ENCODE peak calls at places on chromosomes 4 and X, in ten cellular contexts. K is AG04450, M is left ventricle myocardium inferior, E is NB4, Q is cardiac muscle cell, J is breast epithelium, V is neural progenitor cell, X is bronchial epithelial cell, Y is kidney, I is foreskin fibroblast. N is an unnamed sample.

GRCh38 chr4:77881460-77882295 is 19.0 kb downstream of the MRPL1 start:
- DNase-seq in K (peak), M (no peak), E (no peak), Q (peak), J (no peak), V (no peak), X (peak), Y (no peak), I (peak), N (no peak)

GRCh38 chrX:9207142-9207541 is 173.2 kb upstream of the FAM9B start:
- DNase-seq in K (no peak), M (no peak), E (no peak), Q (peak), J (no peak), V (no peak), X (no peak), Y (peak), I (peak), N (no peak)

GRCh38 chr4:77052352-77052751 is 23.4 kb downstream of the CCNI start:
- DNase-seq in K (no peak), M (no peak), E (peak), Q (peak), J (no peak), V (peak), X (peak), Y (no peak), I (peak), N (no peak)

GRCh38 chr4:80240976-80241375 is 25.5 kb upstream of the FGF5 start:
- DNase-seq in K (no peak), M (no peak), E (no peak), Q (no peak), J (no peak), V (no peak), X (no peak), Y (no peak), I (peak), N (no peak)

GRCh38 chrX:109681475-109682081 is 51.5 kb downstream of the ACSL4 start:
- DNase-seq in K (no peak), M (no peak), E (no peak), Q (no peak), J (no peak), V (no peak), X (no peak), Y (no peak), I (no peak), N (no peak)

GRCh38 chrX:154542723-154543424 is 3.8 kb downstream of the G6PD start:
- DNase-seq in K (no peak), M (no peak), E (peak), Q (peak), J (no peak), V (no peak), X (no peak), Y (no peak), I (no peak), N (no peak)

GRCh38 chrX:109440475-109440874 is 41.4 kb downstream of the GUCY2F start:
- DNase-seq in K (no peak), M (no peak), E (peak), Q (peak), J (no peak), V (no peak), X (no peak), Y (no peak), I (no peak), N (no peak)

GRCh38 chrX:95056901-95057300 is 1382.9 kb downstream of the FAM133A start:
- DNase-seq in K (no peak), M (no peak), E (no peak), Q (peak), J (no peak), V (peak), X (no peak), Y (no peak), I (peak), N (peak)

GRCh38 chrX:80223922-80224579 is 196.2 kb upstream of the TENT5D start:
- DNase-seq in K (no peak), M (no peak), E (peak), Q (peak), J (no peak), V (peak), X (no peak), Y (no peak), I (no peak), N (no peak)

GRCh38 chrX:119482497-119483480 is 14.5 kb downstream of the SLC25A5 start:
- DNase-seq in K (no peak), M (peak), E (peak), Q (peak), J (peak), V (peak), X (peak), Y (peak), I (peak), N (no peak)

GRCh38 chr4:176534566-176534965 is 214.8 kb downstream of the SPCS3 start:
- DNase-seq in K (peak), M (no peak), E (peak), Q (peak), J (no peak), V (no peak), X (peak), Y (no peak), I (peak), N (no peak)

GRCh38 chr4:185847352-185848078 is 35.5 kb upstream of the SORBS2 start:
- DNase-seq in K (no peak), M (peak), E (no peak), Q (peak), J (no peak), V (no peak), X (peak), Y (no peak), I (peak), N (peak)

GRCh38 chrX:110983024-110983423 is 113.0 kb upstream of the PAK3 start:
- DNase-seq in K (no peak), M (no peak), E (no peak), Q (no peak), J (no peak), V (no peak), X (no peak), Y (no peak), I (no peak), N (no peak)

GRCh38 chr4:39320381-39321115 is 45.6 kb downstream of the RFC1 start:
- DNase-seq in K (no peak), M (no peak), E (no peak), Q (peak), J (no peak), V (no peak), X (peak), Y (no peak), I (peak), N (no peak)

GRCh38 chrX:104318330-104319009 is 63.7 kb upstream of the ESX1 start:
- DNase-seq in K (no peak), M (no peak), E (no peak), Q (peak), J (no peak), V (peak), X (peak), Y (no peak), I (peak), N (peak)

GRCh38 chr4:40164459-40164858 is 32.4 kb upstream of the RHOH start:
- DNase-seq in K (no peak), M (no peak), E (no peak), Q (no peak), J (no peak), V (no peak), X (no peak), Y (no peak), I (peak), N (peak)

GRCh38 chrX:47514553-47515235 is 31.7 kb upstream of the ZNF41 start:
- DNase-seq in K (no peak), M (no peak), E (no peak), Q (peak), J (no peak), V (no peak), X (peak), Y (no peak), I (peak), N (no peak)

GRCh38 chr4:164937576-164938270 is 39.7 kb downstream of the TRIM61 start:
- DNase-seq in K (no peak), M (no peak), E (no peak), Q (peak), J (no peak), V (peak), X (peak), Y (no peak), I (peak), N (no peak)

DNA sequence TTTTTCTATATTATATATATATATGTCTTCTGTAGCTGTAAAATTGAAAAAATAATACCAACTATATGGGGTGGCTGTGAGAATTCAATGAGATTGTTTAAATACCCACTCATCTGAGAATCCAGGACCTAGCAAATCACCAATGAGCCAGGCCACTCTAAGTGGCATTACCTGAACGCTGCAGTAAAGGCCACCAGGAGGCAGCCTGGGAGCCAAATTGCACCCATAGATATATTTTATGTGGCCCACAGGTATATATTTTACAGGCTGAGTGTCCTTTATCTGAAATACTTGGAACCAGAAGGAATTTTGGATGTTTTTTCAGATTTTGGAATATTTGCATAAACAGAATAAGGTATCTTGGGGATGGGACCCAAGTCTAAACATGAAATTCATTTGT is 58.2 kb upstream of the C4orf50 start:
- DNase-seq in K (no peak), M (no peak), E (no peak), Q (no peak), J (no peak), V (no peak), X (no peak), Y (no peak), I (no peak), N (no peak)
- TF ChIP-seq CTCF in K (no peak), M (no peak), E (peak), Q (no peak), J (no peak), V (peak), X (no peak), Y (no peak), I (no peak), N (peak)

DNA sequence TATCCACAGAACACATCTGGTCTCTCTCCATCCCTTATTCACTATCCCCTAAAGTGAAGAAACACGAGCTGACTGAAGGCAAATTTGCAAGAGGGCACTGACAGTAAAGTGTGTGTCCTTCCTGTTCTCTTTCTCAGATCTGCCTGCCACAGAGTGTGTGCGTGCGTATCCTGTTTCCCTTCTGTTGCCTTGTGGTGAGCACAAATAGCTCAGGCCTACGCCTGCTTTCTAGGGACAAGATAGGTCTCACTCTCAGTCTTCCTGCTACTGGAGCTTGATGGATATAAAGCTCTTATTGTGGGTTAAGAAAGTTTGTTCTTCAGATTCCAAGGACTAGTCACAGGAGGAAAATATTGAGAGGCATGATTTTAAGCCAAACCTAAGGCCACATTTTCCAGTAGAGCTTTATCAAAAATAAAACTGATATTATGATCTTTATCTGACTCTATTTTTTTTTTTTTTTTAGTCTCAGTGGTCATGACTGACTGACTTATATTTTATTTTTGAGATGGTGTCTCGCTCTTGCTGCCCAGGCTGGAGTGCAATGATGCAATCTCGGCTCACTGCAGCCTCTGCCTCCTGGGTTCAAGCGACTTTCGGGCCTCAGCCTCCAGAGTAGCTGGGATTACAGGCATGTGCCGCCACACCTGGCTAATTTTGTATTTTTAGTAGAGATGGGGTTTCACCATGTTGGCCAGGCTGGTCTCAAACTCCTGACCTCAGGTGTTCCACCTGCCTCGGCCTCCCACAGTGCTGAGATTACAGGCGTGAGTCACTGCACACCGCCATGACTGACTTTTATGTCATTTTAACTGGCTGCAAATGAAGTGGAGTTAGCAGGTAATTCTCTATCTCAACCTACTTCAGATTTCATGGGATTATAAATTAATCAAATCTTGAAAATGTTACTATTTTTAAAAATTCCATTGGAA is 140.3 kb upstream of the SH3RF1 start:
- DNase-seq in K (peak), M (no peak), E (peak), Q (peak), J (no peak), V (peak), X (peak), Y (no peak), I (peak), N (no peak)
- H3K4me3 ChIP-seq in K (no peak), M (no peak), E (no peak), Q (no peak), J (no peak), V (no peak), X (no peak), Y (no peak), I (no peak), N (no peak)

GRCh38 chr4:120080533-120080932 is 13.9 kb upstream of the MAD2L1 start:
- DNase-seq in K (no peak), M (no peak), E (no peak), Q (no peak), J (no peak), V (no peak), X (peak), Y (no peak), I (no peak), N (no peak)
- TF ChIP-seq CTCF in K (no peak), M (no peak), E (no peak), Q (no peak), J (no peak), V (no peak), X (no peak), Y (no peak), I (no peak), N (no peak)

GRCh38 chr4:118684873-118685811 is at the start of gene METTL14:
- DNase-seq in K (peak), M (peak), E (peak), Q (peak), J (peak), V (peak), X (peak), Y (peak), I (peak), N (peak)

GRCh38 chr4:118680808-118681207 is 4.4 kb upstream of the METTL14 start:
- DNase-seq in K (no peak), M (no peak), E (peak), Q (no peak), J (no peak), V (no peak), X (no peak), Y (no peak), I (no peak), N (no peak)

GRCh38 chr4:118682928-118683327 is 2.3 kb upstream of the METTL14 start:
- DNase-seq in K (peak), M (no peak), E (peak), Q (peak), J (no peak), V (peak), X (peak), Y (no peak), I (peak), N (no peak)

GRCh38 chr4:118683513-118683912 is 1.7 kb upstream of the METTL14 start:
- DNase-seq in K (no peak), M (no peak), E (peak), Q (peak), J (no peak), V (no peak), X (peak), Y (no peak), I (peak), N (no peak)
- H3K4me3 ChIP-seq in K (no peak), M (no peak), E (no peak), Q (no peak), J (no peak), V (no peak), X (no peak), Y (no peak), I (no peak), N (no peak)

DNA sequence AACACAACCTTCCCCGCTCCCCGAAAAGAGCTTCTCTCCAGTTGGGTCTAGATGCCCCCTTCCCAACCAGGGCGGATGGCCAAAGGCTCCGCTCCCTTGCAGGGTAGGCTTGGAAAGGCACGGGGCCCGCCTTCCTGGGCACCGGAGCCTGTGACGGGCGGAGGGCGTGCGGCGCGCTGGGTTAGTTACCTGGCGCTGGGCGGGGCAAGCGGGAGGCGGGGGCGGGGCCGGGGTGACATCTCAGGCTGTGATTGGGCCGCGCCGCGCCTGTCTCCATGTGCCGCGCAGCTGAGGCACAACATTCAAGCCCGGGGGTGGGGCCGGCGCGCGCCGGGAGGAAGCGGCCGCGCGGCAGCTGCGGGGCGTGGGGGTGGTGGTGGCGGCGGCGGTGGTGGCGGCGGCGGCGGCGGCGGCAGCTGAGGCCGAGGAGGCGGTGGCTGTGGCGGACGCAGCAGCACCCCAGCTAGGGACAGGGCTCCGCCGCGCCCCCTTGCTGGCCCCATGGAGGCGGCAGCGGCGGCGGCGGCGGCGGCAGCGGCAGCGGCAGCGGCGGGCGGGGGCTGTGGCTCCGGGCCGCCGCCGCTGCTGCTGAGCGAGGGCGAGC is at the start of gene REPS2:
- DNase-seq in K (no peak), M (peak), E (peak), Q (peak), J (peak), V (peak), X (peak), Y (peak), I (peak), N (no peak)
- TF ChIP-seq CTCF in K (no peak), M (no peak), E (no peak), Q (no peak), J (no peak), V (no peak), X (no peak), Y (no peak), I (no peak), N (no peak)

GRCh38 chrX:40090050-40090804 is 7.5 kb downstream of the BCOR start:
- DNase-seq in K (no peak), M (peak), E (no peak), Q (peak), J (no peak), V (peak), X (no peak), Y (peak), I (peak), N (no peak)
- H3K4me3 ChIP-seq in K (peak), M (peak), E (no peak), Q (peak), J (peak), V (peak), X (peak), Y (no peak), I (peak), N (peak)